ENCODE peak calls at places on chromosome 7, in ten cellular contexts. One of them, this sample, is unnamed.

GRCh38 chr7:98119257-98119918 is 12.7 kb downstream of the LMTK2 start:
- DNase-seq in lung: no peak
- DNase-seq in upper lobe of right lung: no peak
- DNase-seq in MM.1S: no peak
- DNase-seq in gastrocnemius medialis: no peak
- DNase-seq in body of pancreas: peak; percentile 28
- DNase-seq in CD8-positive, alpha-beta memory T cell: no peak
- DNase-seq in dorsolateral prefrontal cortex: no peak
- DNase-seq in left ventricle myocardium inferior: no peak
- DNase-seq in Peyer's patch: no peak
- DNase-seq in this sample: no peak

GRCh38 chr7:7100432-7100849 is 81.9 kb upstream of the C1GALT1 start:
- DNase-seq in lung: no peak
- DNase-seq in upper lobe of right lung: no peak
- DNase-seq in MM.1S: no peak
- DNase-seq in gastrocnemius medialis: no peak
- DNase-seq in body of pancreas: no peak
- DNase-seq in CD8-positive, alpha-beta memory T cell: no peak
- DNase-seq in dorsolateral prefrontal cortex: no peak
- DNase-seq in left ventricle myocardium inferior: no peak
- DNase-seq in Peyer's patch: no peak
- DNase-seq in this sample: peak; percentile 29

GRCh38 chr7:908159-908918 is 32.0 kb downstream of the GET4 start:
- DNase-seq in lung: no peak
- DNase-seq in upper lobe of right lung: no peak
- DNase-seq in MM.1S: no peak
- DNase-seq in gastrocnemius medialis: no peak
- DNase-seq in body of pancreas: no peak
- DNase-seq in CD8-positive, alpha-beta memory T cell: no peak
- DNase-seq in dorsolateral prefrontal cortex: no peak
- DNase-seq in left ventricle myocardium inferior: no peak
- DNase-seq in Peyer's patch: no peak
- DNase-seq in this sample: no peak

GRCh38 chr7:138455609-138456008 is 4.5 kb upstream of the TRIM24 start:
- DNase-seq in lung: no peak
- DNase-seq in upper lobe of right lung: no peak
- DNase-seq in MM.1S: no peak
- DNase-seq in gastrocnemius medialis: no peak
- DNase-seq in body of pancreas: no peak
- DNase-seq in CD8-positive, alpha-beta memory T cell: no peak
- DNase-seq in dorsolateral prefrontal cortex: no peak
- DNase-seq in left ventricle myocardium inferior: no peak
- DNase-seq in Peyer's patch: no peak
- DNase-seq in this sample: no peak

GRCh38 chr7:141550694-141551079 is 523 bp upstream of the AGK start:
- DNase-seq in lung: no peak
- DNase-seq in upper lobe of right lung: no peak
- DNase-seq in MM.1S: no peak
- DNase-seq in gastrocnemius medialis: no peak
- DNase-seq in body of pancreas: peak; percentile 2
- DNase-seq in CD8-positive, alpha-beta memory T cell: no peak
- DNase-seq in dorsolateral prefrontal cortex: no peak
- DNase-seq in left ventricle myocardium inferior: peak; percentile 19
- DNase-seq in Peyer's patch: no peak
- DNase-seq in this sample: peak; percentile 61

GRCh38 chr7:19098510-19098909 is 18.9 kb downstream of the TWIST1 start:
- DNase-seq in lung: no peak
- DNase-seq in upper lobe of right lung: no peak
- DNase-seq in MM.1S: no peak
- DNase-seq in gastrocnemius medialis: no peak
- DNase-seq in body of pancreas: no peak
- DNase-seq in CD8-positive, alpha-beta memory T cell: no peak
- DNase-seq in dorsolateral prefrontal cortex: no peak
- DNase-seq in left ventricle myocardium inferior: no peak
- DNase-seq in Peyer's patch: no peak
- DNase-seq in this sample: no peak

GRCh38 chr7:45216181-45216580 is 58.6 kb downstream of the RAMP3 start:
- DNase-seq in lung: no peak
- DNase-seq in upper lobe of right lung: no peak
- DNase-seq in MM.1S: no peak
- DNase-seq in gastrocnemius medialis: no peak
- DNase-seq in body of pancreas: no peak
- DNase-seq in CD8-positive, alpha-beta memory T cell: no peak
- DNase-seq in dorsolateral prefrontal cortex: no peak
- DNase-seq in left ventricle myocardium inferior: no peak
- DNase-seq in Peyer's patch: no peak
- DNase-seq in this sample: no peak

GRCh38 chr7:76372984-76373833 is 14.4 kb upstream of the YWHAG start:
- DNase-seq in lung: no peak
- DNase-seq in upper lobe of right lung: no peak
- DNase-seq in MM.1S: no peak
- DNase-seq in gastrocnemius medialis: no peak
- DNase-seq in body of pancreas: peak; percentile 11
- DNase-seq in CD8-positive, alpha-beta memory T cell: no peak
- DNase-seq in dorsolateral prefrontal cortex: no peak
- DNase-seq in left ventricle myocardium inferior: no peak
- DNase-seq in Peyer's patch: no peak
- DNase-seq in this sample: no peak

GRCh38 chr7:91243591-91244368 is 20.5 kb upstream of the FZD1 start:
- DNase-seq in lung: no peak
- DNase-seq in upper lobe of right lung: no peak
- DNase-seq in MM.1S: no peak
- DNase-seq in gastrocnemius medialis: no peak
- DNase-seq in body of pancreas: no peak
- DNase-seq in CD8-positive, alpha-beta memory T cell: no peak
- DNase-seq in dorsolateral prefrontal cortex: no peak
- DNase-seq in left ventricle myocardium inferior: no peak
- DNase-seq in Peyer's patch: no peak
- DNase-seq in this sample: no peak

GRCh38 chr7:91239171-91239604 is 25.0 kb upstream of the FZD1 start:
- DNase-seq in lung: no peak
- DNase-seq in upper lobe of right lung: no peak
- DNase-seq in MM.1S: no peak
- DNase-seq in gastrocnemius medialis: no peak
- DNase-seq in body of pancreas: peak; percentile 13
- DNase-seq in CD8-positive, alpha-beta memory T cell: no peak
- DNase-seq in dorsolateral prefrontal cortex: no peak
- DNase-seq in left ventricle myocardium inferior: no peak
- DNase-seq in Peyer's patch: no peak
- DNase-seq in this sample: peak; percentile 64

GRCh38 chr7:91242097-91242846 is 22.0 kb upstream of the FZD1 start:
- DNase-seq in lung: no peak
- DNase-seq in upper lobe of right lung: no peak
- DNase-seq in MM.1S: no peak
- DNase-seq in gastrocnemius medialis: no peak
- DNase-seq in body of pancreas: no peak
- DNase-seq in CD8-positive, alpha-beta memory T cell: no peak
- DNase-seq in dorsolateral prefrontal cortex: no peak
- DNase-seq in left ventricle myocardium inferior: no peak
- DNase-seq in Peyer's patch: no peak
- DNase-seq in this sample: no peak

GRCh38 chr7:91240546-91240945 is 23.7 kb upstream of the FZD1 start:
- DNase-seq in lung: no peak
- DNase-seq in upper lobe of right lung: no peak
- DNase-seq in MM.1S: no peak
- DNase-seq in gastrocnemius medialis: no peak
- DNase-seq in body of pancreas: peak; percentile 75
- DNase-seq in CD8-positive, alpha-beta memory T cell: no peak
- DNase-seq in dorsolateral prefrontal cortex: no peak
- DNase-seq in left ventricle myocardium inferior: no peak
- DNase-seq in Peyer's patch: no peak
- DNase-seq in this sample: no peak

DNA sequence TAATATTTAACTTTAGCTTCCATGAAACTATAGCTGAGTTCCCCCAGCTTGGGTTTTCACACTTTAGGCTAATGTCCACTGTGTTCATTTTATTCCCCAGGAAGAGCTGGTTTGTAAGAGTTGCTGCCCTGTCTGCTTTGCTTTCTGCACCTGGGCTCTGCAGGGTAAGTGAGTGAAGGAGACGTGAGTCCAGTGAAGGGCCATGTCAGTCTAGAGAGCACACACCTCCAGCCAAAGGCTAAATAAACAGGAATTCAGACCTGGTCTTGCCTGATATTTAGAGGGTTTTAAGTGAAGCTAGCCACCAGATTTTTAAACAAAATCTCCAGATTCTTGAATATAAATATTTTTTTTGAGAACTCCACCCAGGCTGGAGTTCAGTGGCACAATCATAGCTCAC is 24.5 kb upstream of the FZD1 start:
- DNase-seq in lung: no peak
- DNase-seq in upper lobe of right lung: no peak
- DNase-seq in MM.1S: no peak
- DNase-seq in gastrocnemius medialis: no peak
- DNase-seq in body of pancreas: no peak
- DNase-seq in CD8-positive, alpha-beta memory T cell: no peak
- DNase-seq in dorsolateral prefrontal cortex: no peak
- DNase-seq in left ventricle myocardium inferior: no peak
- DNase-seq in Peyer's patch: no peak
- DNase-seq in this sample: no peak
- H3K27ac ChIP-seq in lung: peak overlapping the region; percentile 82
- H3K27ac ChIP-seq in upper lobe of right lung: peak overlapping the region; percentile 37
- H3K27ac ChIP-seq in MM.1S: no peak overlapping the region
- H3K27ac ChIP-seq in gastrocnemius medialis: no peak overlapping the region
- H3K27ac ChIP-seq in body of pancreas: peak overlapping the region; percentile 82
- H3K27ac ChIP-seq in CD8-positive, alpha-beta memory T cell: no peak overlapping the region
- H3K27ac ChIP-seq in dorsolateral prefrontal cortex: no peak overlapping the region
- H3K27ac ChIP-seq in left ventricle myocardium inferior: no peak overlapping the region
- H3K27ac ChIP-seq in Peyer's patch: no peak overlapping the region
- H3K27ac ChIP-seq in this sample: peak overlapping the region; percentile 39

DNA sequence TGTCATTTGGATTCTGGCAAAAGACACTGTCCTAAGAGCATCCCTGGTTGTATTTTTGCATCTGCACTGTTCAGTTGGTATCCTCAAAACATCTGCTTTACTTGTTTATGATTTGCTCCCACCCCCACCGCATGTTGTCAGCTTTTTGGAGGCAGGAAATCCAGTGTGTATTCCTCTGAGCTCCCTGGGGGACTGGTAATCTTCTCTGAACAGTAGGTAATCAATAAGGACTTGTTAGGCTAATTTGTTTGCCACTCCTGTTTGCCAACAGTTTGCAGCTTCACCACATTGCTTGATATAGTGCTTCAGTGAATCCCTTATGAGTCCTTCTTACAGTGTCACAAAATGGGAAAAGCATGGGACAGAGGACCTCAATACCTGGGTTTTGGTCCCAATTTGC is 49.1 kb downstream of the FEZF1 start:
- DNase-seq in lung: no peak
- DNase-seq in upper lobe of right lung: no peak
- DNase-seq in MM.1S: no peak
- DNase-seq in gastrocnemius medialis: no peak
- DNase-seq in body of pancreas: no peak
- DNase-seq in CD8-positive, alpha-beta memory T cell: no peak
- DNase-seq in dorsolateral prefrontal cortex: no peak
- DNase-seq in left ventricle myocardium inferior: no peak
- DNase-seq in Peyer's patch: no peak
- DNase-seq in this sample: no peak
- H3K4me3 ChIP-seq in lung: no peak overlapping the region
- H3K4me3 ChIP-seq in upper lobe of right lung: no peak overlapping the region
- H3K4me3 ChIP-seq in MM.1S: no peak overlapping the region
- H3K4me3 ChIP-seq in gastrocnemius medialis: no peak overlapping the region
- H3K4me3 ChIP-seq in body of pancreas: no peak overlapping the region
- H3K4me3 ChIP-seq in CD8-positive, alpha-beta memory T cell: no peak overlapping the region
- H3K4me3 ChIP-seq in dorsolateral prefrontal cortex: no peak overlapping the region
- H3K4me3 ChIP-seq in left ventricle myocardium inferior: no peak overlapping the region
- H3K4me3 ChIP-seq in Peyer's patch: no peak overlapping the region
- H3K4me3 ChIP-seq in this sample: no peak overlapping the region

GRCh38 chr7:155338632-155339320 is 41.1 kb downstream of the INSIG1 start:
- DNase-seq in lung: no peak
- DNase-seq in upper lobe of right lung: no peak
- DNase-seq in MM.1S: no peak
- DNase-seq in gastrocnemius medialis: no peak
- DNase-seq in body of pancreas: no peak
- DNase-seq in CD8-positive, alpha-beta memory T cell: peak; percentile 48
- DNase-seq in dorsolateral prefrontal cortex: no peak
- DNase-seq in left ventricle myocardium inferior: no peak
- DNase-seq in Peyer's patch: no peak
- DNase-seq in this sample: no peak

GRCh38 chr7:155339474-155339873 is 41.8 kb downstream of the INSIG1 start:
- DNase-seq in lung: no peak
- DNase-seq in upper lobe of right lung: no peak
- DNase-seq in MM.1S: no peak
- DNase-seq in gastrocnemius medialis: no peak
- DNase-seq in body of pancreas: no peak
- DNase-seq in CD8-positive, alpha-beta memory T cell: no peak
- DNase-seq in dorsolateral prefrontal cortex: no peak
- DNase-seq in left ventricle myocardium inferior: no peak
- DNase-seq in Peyer's patch: no peak
- DNase-seq in this sample: no peak

GRCh38 chr7:155336812-155337602 is 39.3 kb downstream of the INSIG1 start:
- DNase-seq in lung: no peak
- DNase-seq in upper lobe of right lung: no peak
- DNase-seq in MM.1S: no peak
- DNase-seq in gastrocnemius medialis: no peak
- DNase-seq in body of pancreas: peak; percentile 87
- DNase-seq in CD8-positive, alpha-beta memory T cell: no peak
- DNase-seq in dorsolateral prefrontal cortex: no peak
- DNase-seq in left ventricle myocardium inferior: no peak
- DNase-seq in Peyer's patch: no peak
- DNase-seq in this sample: no peak

GRCh38 chr7:155340071-155340531 is 42.4 kb downstream of the INSIG1 start:
- DNase-seq in lung: no peak
- DNase-seq in upper lobe of right lung: no peak
- DNase-seq in MM.1S: no peak
- DNase-seq in gastrocnemius medialis: no peak
- DNase-seq in body of pancreas: no peak
- DNase-seq in CD8-positive, alpha-beta memory T cell: no peak
- DNase-seq in dorsolateral prefrontal cortex: no peak
- DNase-seq in left ventricle myocardium inferior: no peak
- DNase-seq in Peyer's patch: no peak
- DNase-seq in this sample: no peak

DNA sequence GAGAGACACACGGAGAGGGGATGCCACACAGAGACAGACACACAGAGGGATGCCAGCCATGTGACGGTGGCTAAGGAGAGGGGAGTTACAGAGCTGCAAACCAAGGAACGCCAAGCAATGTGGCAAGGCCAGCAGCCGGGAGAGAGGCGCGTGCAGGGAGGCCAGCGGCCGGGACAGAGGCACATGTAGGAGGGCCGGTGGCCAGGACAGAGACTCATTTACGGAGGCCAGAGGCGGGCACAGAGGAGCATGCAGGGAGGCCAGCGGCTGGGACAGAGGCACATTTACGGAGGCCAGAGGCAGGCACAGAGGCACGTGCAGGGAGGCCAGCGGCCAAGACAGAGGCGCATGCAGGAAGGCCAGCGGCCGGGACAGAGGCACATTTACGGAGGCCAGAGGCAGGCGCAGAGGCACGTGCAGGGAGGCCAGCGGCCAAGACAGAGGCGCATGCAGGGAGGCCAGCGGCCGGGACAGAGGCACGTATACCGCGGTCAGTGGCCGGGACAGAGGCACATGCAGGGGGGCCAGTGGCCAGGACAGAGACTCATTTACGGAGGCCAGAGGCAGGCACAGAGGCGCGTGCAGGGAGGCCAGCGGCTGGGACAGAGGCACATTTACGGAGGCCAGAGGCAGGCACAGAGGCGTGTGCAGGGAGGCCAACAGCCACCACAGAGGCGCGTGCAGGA is 40.4 kb downstream of the INSIG1 start:
- DNase-seq in lung: no peak
- DNase-seq in upper lobe of right lung: peak; percentile 62
- DNase-seq in MM.1S: no peak
- DNase-seq in gastrocnemius medialis: no peak
- DNase-seq in body of pancreas: peak; percentile 25
- DNase-seq in CD8-positive, alpha-beta memory T cell: no peak
- DNase-seq in dorsolateral prefrontal cortex: no peak
- DNase-seq in left ventricle myocardium inferior: no peak
- DNase-seq in Peyer's patch: no peak
- DNase-seq in this sample: no peak
- H3K27ac ChIP-seq in lung: no peak overlapping the region
- H3K27ac ChIP-seq in upper lobe of right lung: no peak overlapping the region
- H3K27ac ChIP-seq in MM.1S: no peak overlapping the region
- H3K27ac ChIP-seq in gastrocnemius medialis: no peak overlapping the region
- H3K27ac ChIP-seq in body of pancreas: peak overlapping the region; percentile 71
- H3K27ac ChIP-seq in CD8-positive, alpha-beta memory T cell: no peak overlapping the region
- H3K27ac ChIP-seq in dorsolateral prefrontal cortex: no peak overlapping the region
- H3K27ac ChIP-seq in left ventricle myocardium inferior: no peak overlapping the region
- H3K27ac ChIP-seq in Peyer's patch: no peak overlapping the region
- H3K27ac ChIP-seq in this sample: no peak overlapping the region

GRCh38 chr7:92698237-92698841 is 108.1 kb upstream of the FAM133B start:
- DNase-seq in lung: no peak
- DNase-seq in upper lobe of right lung: no peak
- DNase-seq in MM.1S: no peak
- DNase-seq in gastrocnemius medialis: no peak
- DNase-seq in body of pancreas: peak; percentile 73
- DNase-seq in CD8-positive, alpha-beta memory T cell: no peak
- DNase-seq in dorsolateral prefrontal cortex: peak; percentile 50
- DNase-seq in left ventricle myocardium inferior: peak; percentile 33
- DNase-seq in Peyer's patch: no peak
- DNase-seq in this sample: peak; percentile 88
- H3K4me3 ChIP-seq in lung: no peak overlapping the region
- H3K4me3 ChIP-seq in upper lobe of right lung: peak overlapping the region; percentile 8
- H3K4me3 ChIP-seq in MM.1S: no peak overlapping the region
- H3K4me3 ChIP-seq in gastrocnemius medialis: no peak overlapping the region
- H3K4me3 ChIP-seq in body of pancreas: no peak overlapping the region
- H3K4me3 ChIP-seq in CD8-positive, alpha-beta memory T cell: no peak overlapping the region
- H3K4me3 ChIP-seq in dorsolateral prefrontal cortex: peak overlapping the region; percentile 32
- H3K4me3 ChIP-seq in left ventricle myocardium inferior: peak overlapping the region; percentile 39
- H3K4me3 ChIP-seq in Peyer's patch: no peak overlapping the region
- H3K4me3 ChIP-seq in this sample: peak overlapping the region; percentile 21